ENCODE peak calls at places on chromosomes 6 and 20, in four cellular contexts. O is sigmoid colon, R is lower leg skin, J is BJ. D is an unnamed sample.

GRCh38 chr20:49561256-49561655 is 6.7 kb downstream of the PTGIS start:
- DNase-seq in O (peak), R (peak), J (no peak), D (no peak)

GRCh38 chr20:50436052-50436656 is 74.0 kb upstream of the PTPN1 start:
- DNase-seq in O (no peak), R (no peak), J (no peak), D (no peak)

GRCh38 chr6:132401120-132401940 is at the start of gene MOXD1:
- DNase-seq in O (peak), R (no peak), J (no peak), D (no peak)

GRCh38 chr6:123804771-123805540 is 1.3 kb downstream of the NKAIN2 start:
- DNase-seq in O (no peak), R (no peak), J (no peak), D (no peak)

GRCh38 chr6:99547526-99547925 is 20.9 kb downstream of the CCNC start:
- DNase-seq in O (no peak), R (no peak), J (no peak), D (no peak)

GRCh38 chr6:30599625-30600324 is 17.3 kb downstream of the PPP1R10 start:
- DNase-seq in O (no peak), R (no peak), J (no peak), D (no peak)

GRCh38 chr20:54153847-54154246 is 19.9 kb downstream of the CYP24A1 start:
- DNase-seq in O (no peak), R (no peak), J (no peak), D (no peak)

GRCh38 chr20:43040427-43040826 is 149.3 kb downstream of the PTPRT start:
- DNase-seq in O (no peak), R (no peak), J (no peak), D (no peak)

GRCh38 chr6:139394027-139394649 is 19.7 kb upstream of the CITED2 start:
- DNase-seq in O (no peak), R (no peak), J (no peak), D (no peak)

GRCh38 chr6:129749749-129750120 is 39.8 kb upstream of the ARHGAP18 start:
- DNase-seq in O (no peak), R (no peak), J (peak), D (peak)

GRCh38 chr6:168031411-168032382 is 34.2 kb downstream of the KIF25 start:
- DNase-seq in O (no peak), R (peak), J (peak), D (no peak)

GRCh38 chr6:52994031-52994788 is 874 bp downstream of the GSTA4 start:
- DNase-seq in O (peak), R (no peak), J (no peak), D (no peak)

GRCh38 chr6:63573899-63574553 is 1.7 kb downstream of the LOC128125822 start:
- DNase-seq in O (no peak), R (no peak), J (no peak), D (no peak)

GRCh38 chr20:8304124-8304800 is 172.2 kb downstream of the PLCB1 start:
- DNase-seq in O (no peak), R (no peak), J (no peak), D (no peak)

GRCh38 chr6:71913431-71913830 is 27.1 kb downstream of the RIMS1 start:
- DNase-seq in O (no peak), R (no peak), J (no peak), D (peak)

GRCh38 chr6:75632247-75632646 is 30.6 kb downstream of the SENP6 start:
- DNase-seq in O (no peak), R (no peak), J (no peak), D (no peak)

GRCh38 chr6:46954819-46955520 is 33.2 kb upstream of the ADGRF5 start:
- DNase-seq in O (no peak), R (no peak), J (no peak), D (no peak)

GRCh38 chr6:106511274-106512047 is 117.8 kb downstream of the RTN4IP1 start:
- DNase-seq in O (peak), R (peak), J (no peak), D (no peak)

GRCh38 chr6:144758602-144759001 is 473.5 kb downstream of the UTRN start:
- DNase-seq in O (no peak), R (no peak), J (no peak), D (peak)

GRCh38 chr6:71585472-71585871 is 296.9 kb downstream of the OGFRL1 start:
- DNase-seq in O (no peak), R (no peak), J (no peak), D (no peak)

GRCh38 chr6:140203611-140204553 is 829.4 kb upstream of the CITED2 start:
- DNase-seq in O (no peak), R (no peak), J (peak), D (no peak)

GRCh38 chr6:143529095-143529494 is 17.6 kb upstream of the FUCA2 start:
- DNase-seq in O (no peak), R (no peak), J (no peak), D (no peak)

GRCh38 chr6:133410628-133411027 is 169.5 kb downstream of the EYA4 start:
- DNase-seq in O (no peak), R (no peak), J (no peak), D (no peak)

GRCh38 chr6:104689551-104690205 is 170.0 kb downstream of the HACE1 start:
- DNase-seq in O (no peak), R (no peak), J (no peak), D (peak)

GRCh38 chr6:34423254-34423653 is 2.6 kb downstream of the RPS10 start:
- DNase-seq in O (no peak), R (no peak), J (no peak), D (no peak)

GRCh38 chr6:167750956-167751358 is 75.8 kb upstream of the AFDN start:
- DNase-seq in O (peak), R (peak), J (no peak), D (no peak)

GRCh38 chr6:83193747-83194582 is 808 bp downstream of the RWDD2A start:
- DNase-seq in O (peak), R (peak), J (no peak), D (no peak)

GRCh38 chr6:3823671-3824070 is 25.5 kb upstream of the FAM50B start:
- DNase-seq in O (no peak), R (no peak), J (no peak), D (no peak)

GRCh38 chr20:15482525-15482924 is 1090.7 kb downstream of the KIF16B start:
- DNase-seq in O (no peak), R (no peak), J (no peak), D (no peak)

GRCh38 chr6:16909599-16910360 is 148.5 kb upstream of the ATXN1 start:
- DNase-seq in O (no peak), R (no peak), J (peak), D (no peak)

GRCh38 chr6:41527721-41528408 is 18.3 kb upstream of the FOXP4 start:
- DNase-seq in O (no peak), R (no peak), J (no peak), D (no peak)

GRCh38 chr6:34953084-34954025 is 64.3 kb downstream of the ANKS1A start:
- DNase-seq in O (no peak), R (no peak), J (peak), D (no peak)

GRCh38 chr20:60851826-60852704 is 400.0 kb upstream of the CDH4 start:
- DNase-seq in O (no peak), R (peak), J (no peak), D (no peak)

GRCh38 chr6:147950623-147950987 is 392.0 kb upstream of the SASH1 start:
- DNase-seq in O (no peak), R (no peak), J (no peak), D (no peak)

GRCh38 chr6:43801489-43802181 is 31.6 kb downstream of the VEGFA start:
- DNase-seq in O (no peak), R (no peak), J (no peak), D (no peak)

GRCh38 chr6:43799671-43800623 is 29.9 kb downstream of the VEGFA start:
- DNase-seq in O (no peak), R (no peak), J (no peak), D (no peak)

GRCh38 chr6:43803055-43803782 is 33.2 kb downstream of the VEGFA start:
- DNase-seq in O (no peak), R (no peak), J (no peak), D (no peak)

GRCh38 chr6:43798688-43799444 is 28.9 kb downstream of the VEGFA start:
- DNase-seq in O (no peak), R (no peak), J (peak), D (peak)

GRCh38 chr6:43800746-43801488 is 30.9 kb downstream of the VEGFA start:
- DNase-seq in O (no peak), R (no peak), J (no peak), D (no peak)
- TF ChIP-seq CTCF in O (no peak), R (no peak), J (no peak), D (peak)

GRCh38 chr6:112252571-112253504 is 1.5 kb downstream of the LAMA4 start:
- DNase-seq in O (no peak), R (no peak), J (no peak), D (no peak)
- H3K4me3 ChIP-seq in O (peak), R (peak), J (peak), D (peak)

GRCh38 chr20:33233129-33233774 is 2.5 kb upstream of the BPIFA1 start:
- DNase-seq in O (no peak), R (no peak), J (no peak), D (no peak)
- TF ChIP-seq CTCF in O (no peak), R (no peak), J (no peak), D (peak)

DNA sequence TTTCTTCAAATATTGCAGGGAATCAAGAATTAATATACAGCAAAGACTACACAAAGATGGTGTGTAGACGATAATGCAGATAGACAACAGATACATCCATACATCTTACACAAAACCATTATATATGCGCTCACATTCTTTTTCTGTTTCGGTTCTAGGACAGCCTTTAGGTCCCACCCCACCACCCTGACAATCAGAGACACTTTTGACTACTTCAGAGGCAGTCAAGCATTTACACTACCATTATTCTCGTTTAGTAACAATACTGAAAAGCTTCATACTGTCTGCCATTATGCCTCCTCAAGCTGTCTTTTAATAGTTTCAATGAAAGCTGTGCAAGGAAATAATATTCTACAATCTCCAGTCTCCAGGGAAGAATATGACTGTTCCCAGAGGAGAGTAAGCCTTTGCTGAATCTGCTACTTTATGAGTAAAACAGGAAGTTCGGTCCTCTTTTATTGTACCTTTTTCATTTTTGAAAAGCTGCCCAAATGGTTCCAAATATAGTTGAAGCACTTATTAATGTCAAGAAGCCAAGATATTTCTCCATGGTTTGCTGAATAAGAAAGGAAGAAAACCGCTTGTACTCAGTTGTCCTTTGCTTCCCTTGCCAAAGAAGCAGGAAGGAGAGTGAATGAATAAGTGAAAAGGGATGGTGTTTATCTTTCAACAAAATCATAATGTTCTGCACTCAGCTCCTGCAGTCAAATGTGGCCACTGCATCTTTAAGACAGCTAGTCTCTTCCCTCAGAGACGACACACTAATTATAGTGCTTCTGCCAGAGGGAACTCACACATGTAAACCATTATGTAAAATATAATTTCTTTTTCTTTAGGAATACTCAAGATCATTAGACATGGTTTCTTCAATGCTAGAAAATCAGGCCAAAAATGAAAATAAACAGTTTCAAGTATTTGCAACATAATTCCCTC is 468.3 kb downstream of the CDC5L start:
- DNase-seq in O (no peak), R (no peak), J (peak), D (no peak)
- H3K4me3 ChIP-seq in O (no peak), R (no peak), J (no peak), D (no peak)

GRCh38 chr20:38089500-38089899 is 56.0 kb downstream of the RPRD1B start:
- DNase-seq in O (no peak), R (no peak), J (no peak), D (no peak)
- TF ChIP-seq CTCF in O (no peak), R (no peak), J (no peak), D (no peak)

GRCh38 chr6:24930386-24930785 is 5.4 kb downstream of the RIPOR2 start:
- DNase-seq in O (no peak), R (no peak), J (peak), D (peak)

GRCh38 chr6:24932832-24933231 is 2.9 kb downstream of the RIPOR2 start:
- DNase-seq in O (no peak), R (no peak), J (no peak), D (no peak)

GRCh38 chr6:24933266-24933665 is 2.5 kb downstream of the RIPOR2 start:
- DNase-seq in O (no peak), R (no peak), J (no peak), D (no peak)

GRCh38 chr6:24931296-24931695 is 4.5 kb downstream of the RIPOR2 start:
- DNase-seq in O (no peak), R (no peak), J (no peak), D (no peak)

GRCh38 chr6:24931752-24932691 is 3.7 kb downstream of the RIPOR2 start:
- DNase-seq in O (no peak), R (no peak), J (no peak), D (peak)
- H3K4me3 ChIP-seq in O (no peak), R (no peak), J (no peak), D (no peak)

GRCh38 chr20:24993337-24994185 is 1.0 kb upstream of the APMAP start:
- DNase-seq in O (peak), R (peak), J (no peak), D (no peak)
- TF ChIP-seq CTCF in O (no peak), R (no peak), J (peak), D (peak)

DNA sequence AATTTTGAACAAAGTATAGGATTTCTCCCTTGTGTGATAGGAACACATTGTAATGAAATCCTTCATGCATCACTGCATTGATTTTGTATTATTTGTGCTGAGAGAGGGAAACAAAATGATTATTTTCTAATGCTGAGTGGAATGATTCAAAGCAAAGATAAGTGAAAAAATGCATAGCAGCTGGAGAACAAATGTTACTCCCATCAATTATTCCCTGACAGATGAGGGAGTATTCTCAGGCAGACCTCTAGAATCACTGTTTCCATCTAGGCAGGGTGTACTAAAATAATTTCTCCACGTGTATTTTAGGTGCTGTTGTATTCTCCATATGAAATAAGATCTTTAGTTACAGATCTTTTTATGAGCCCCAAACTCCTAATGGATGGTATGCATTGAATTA is 39.4 kb downstream of the RNF217 start:
- DNase-seq in O (no peak), R (no peak), J (no peak), D (no peak)
- H3K4me3 ChIP-seq in O (no peak), R (no peak), J (no peak), D (peak)

D was measured in retinal pigment epithelial cell.